ENCODE peak calls at places on chromosomes 13 and 19, in six cellular contexts. Y is neural progenitor cell; T is ascending aorta; E is left lung; V is naive thymus-derived CD4-positive, alpha-beta T cell; L is mesenchymal stem cell. G is an unnamed sample. For H3K36me3, the result is how much of the 10 kb centered on the place peaks cover.

GRCh38 chr13:110829486-110829885 is 85.4 kb downstream of the ANKRD10 start:
- DNase-seq in Y (no peak), T (no peak), E (no peak), V (no peak), L (no peak), G (no peak)

GRCh38 chr13:32135655-32136054 is 104.1 kb downstream of the FRY start:
- DNase-seq in Y (no peak), T (no peak), E (no peak), V (no peak), L (peak), G (no peak)

GRCh38 chr19:50344661-50345318 is 15.6 kb upstream of the KCNC3 start:
- DNase-seq in Y (no peak), T (no peak), E (peak), V (no peak), L (no peak), G (no peak)

GRCh38 chr13:31367410-31367809 is 167.6 kb downstream of the B3GLCT start:
- DNase-seq in Y (no peak), T (no peak), E (no peak), V (no peak), L (no peak), G (no peak)

GRCh38 chr13:24244802-24245201 is 64.6 kb upstream of the C1QTNF9 start:
- DNase-seq in Y (no peak), T (no peak), E (no peak), V (no peak), L (no peak), G (no peak)

GRCh38 chr19:39996218-39996810 is 546 bp upstream of the ZNF546 start:
- DNase-seq in Y (no peak), T (peak), E (no peak), V (peak), L (peak), G (no peak)

GRCh38 chr13:25911020-25911419 is 140.8 kb downstream of the SHISA2 start:
- DNase-seq in Y (peak), T (no peak), E (no peak), V (no peak), L (no peak), G (no peak)

GRCh38 chr13:110511509-110512181 is 49.9 kb downstream of the RAB20 start:
- DNase-seq in Y (no peak), T (no peak), E (no peak), V (no peak), L (no peak), G (no peak)

GRCh38 chr19:28012361-28012760 is 1200.6 kb downstream of the UQCRFS1 start:
- DNase-seq in Y (peak), T (no peak), E (no peak), V (no peak), L (no peak), G (no peak)

GRCh38 chr13:78370231-78370630 is 233.1 kb downstream of the POU4F1 start:
- DNase-seq in Y (peak), T (no peak), E (no peak), V (no peak), L (no peak), G (no peak)

GRCh38 chr13:41007359-41008118 is 11.6 kb downstream of the ELF1 start:
- DNase-seq in Y (peak), T (no peak), E (no peak), V (no peak), L (no peak), G (no peak)

GRCh38 chr13:74372511-74372910 is 238.3 kb upstream of the KLF12 start:
- DNase-seq in Y (no peak), T (no peak), E (no peak), V (no peak), L (no peak), G (no peak)

GRCh38 chr19:44204772-44205171 is 7.6 kb upstream of the ZNF227 start:
- DNase-seq in Y (no peak), T (no peak), E (no peak), V (no peak), L (no peak), G (no peak)

GRCh38 chr19:15373644-15374043 is 5.9 kb downstream of the AKAP8 start:
- DNase-seq in Y (no peak), T (no peak), E (no peak), V (no peak), L (no peak), G (no peak)

GRCh38 chr19:1627194-1627593 is 21.9 kb upstream of the UQCR11 start:
- DNase-seq in Y (no peak), T (no peak), E (no peak), V (no peak), L (no peak), G (no peak)
- H3K36me3 ChIP-seq in Y (under half), T (under half), E (half or more), V (under half), L (under half), G (under half)

DNA sequence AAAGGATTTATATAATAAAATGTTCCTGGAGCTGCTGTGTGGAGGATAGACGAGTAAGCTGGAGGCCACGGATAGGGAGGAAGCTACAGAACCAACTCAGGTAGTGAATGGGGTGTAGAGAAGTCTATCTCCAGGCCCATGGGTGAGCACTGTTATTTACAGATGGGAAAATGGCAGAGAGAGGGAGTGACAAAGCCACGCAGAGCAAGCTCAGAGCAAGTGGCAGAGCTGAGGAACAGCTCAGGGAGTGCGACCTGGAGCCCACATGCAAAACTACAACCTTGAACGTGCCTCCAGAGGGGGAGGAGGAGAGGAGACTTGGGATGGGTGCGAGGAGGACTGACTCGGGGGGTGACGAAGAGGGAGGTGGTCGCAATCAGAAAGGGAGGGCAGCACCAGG is 13.4 kb upstream of the RSPH6A start:
- DNase-seq in Y (no peak), T (no peak), E (no peak), V (no peak), L (no peak), G (no peak)
- H3K36me3 ChIP-seq in Y (under half), T (half or more), E (half or more), V (under half), L (half or more), G (under half)

DNA sequence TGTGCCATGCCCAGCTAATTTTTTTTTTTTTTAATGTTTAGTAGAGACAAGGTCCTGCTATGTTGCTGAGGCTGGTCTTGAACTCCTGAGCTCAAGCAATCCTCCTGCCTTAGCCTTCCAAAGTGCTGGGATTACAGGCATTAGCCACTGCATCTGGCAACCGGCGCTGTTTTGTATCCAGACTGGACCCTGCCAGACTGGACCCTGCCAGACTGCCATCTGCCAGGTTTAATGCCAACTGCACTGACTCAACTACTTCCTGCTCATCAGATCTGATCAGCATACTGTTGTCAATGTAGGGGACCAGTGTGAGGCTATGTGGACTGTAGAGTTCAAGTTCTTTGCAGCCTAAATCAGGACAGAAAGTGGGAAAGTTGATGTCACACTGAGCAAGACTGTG is 36.6 kb upstream of the ATP1A3 start:
- DNase-seq in Y (no peak), T (no peak), E (no peak), V (no peak), L (no peak), G (no peak)
- H3K36me3 ChIP-seq in Y (under half), T (under half), E (under half), V (under half), L (under half), G (under half)

DNA sequence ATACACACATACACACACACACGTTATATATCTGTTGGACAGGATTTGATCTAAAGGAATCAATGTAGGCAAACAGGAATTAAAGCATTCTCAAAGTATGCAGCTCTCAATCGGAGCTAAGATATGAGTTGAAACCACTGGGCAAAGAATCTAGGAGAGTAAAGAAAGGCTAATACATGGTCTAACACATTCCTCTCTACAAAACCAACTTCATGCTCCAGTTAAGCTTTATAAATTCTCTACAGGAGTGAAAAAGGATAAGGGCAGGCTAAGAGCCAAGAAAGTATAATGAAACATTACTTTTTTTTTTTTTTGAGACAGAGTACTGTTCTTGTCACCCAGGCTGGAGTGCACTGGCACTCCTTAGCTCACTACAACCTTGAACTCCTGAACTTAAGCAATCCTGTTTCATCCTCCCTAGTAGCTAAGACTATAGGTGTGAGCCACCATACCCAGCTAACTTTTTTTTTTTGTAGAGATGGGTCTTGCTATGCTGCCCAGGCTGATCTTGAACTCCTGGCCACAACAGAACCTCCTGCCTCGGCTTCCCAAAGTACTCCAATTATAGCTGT is 10.6 kb downstream of the FBXL3 start:
- DNase-seq in Y (no peak), T (no peak), E (no peak), V (no peak), L (no peak), G (no peak)
- H3K36me3 ChIP-seq in Y (under half), T (half or more), E (half or more), V (under half), L (half or more), G (under half)

GRCh38 chr13:108850706-108851105 is 221.3 kb downstream of the MYO16 start:
- DNase-seq in Y (no peak), T (no peak), E (no peak), V (no peak), L (no peak), G (no peak)

GRCh38 chr13:108855737-108856387 is 226.5 kb downstream of the MYO16 start:
- DNase-seq in Y (no peak), T (no peak), E (no peak), V (no peak), L (no peak), G (no peak)

DNA sequence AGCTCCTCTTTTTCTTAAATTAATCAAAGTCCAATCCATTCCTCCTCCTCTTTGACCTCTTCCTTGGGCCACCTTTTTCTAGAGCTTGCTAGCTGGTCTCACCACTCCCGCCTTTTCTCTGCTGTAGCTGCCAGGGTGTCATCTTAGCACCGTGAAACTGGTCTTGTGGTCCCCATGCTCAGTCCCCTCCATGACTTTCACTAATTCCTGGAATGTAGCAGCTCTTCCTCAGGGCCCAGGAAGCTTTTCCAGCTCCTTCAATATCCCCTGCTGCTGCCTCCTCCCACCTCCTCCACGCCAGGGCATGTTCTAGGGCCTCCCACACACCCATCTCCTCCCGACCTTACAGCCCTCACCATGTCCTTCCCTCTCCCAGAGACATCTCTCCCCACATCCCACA is 222.2 kb downstream of the MYO16 start:
- DNase-seq in Y (no peak), T (no peak), E (no peak), V (no peak), L (no peak), G (no peak)
- H3K36me3 ChIP-seq in Y (under half), T (under half), E (under half), V (under half), L (under half), G (under half)

GRCh38 chr19:19644054-19644388 is 564 bp upstream of the GMIP start:
- DNase-seq in Y (no peak), T (no peak), E (no peak), V (no peak), L (no peak), G (no peak)
- H3K36me3 ChIP-seq in Y (under half), T (under half), E (half or more), V (under half), L (under half), G (under half)

G was measured in Caco-2.